ENCODE peak calls at places on chromosome 3, in eight cellular contexts. L is PC-9; S is fibroblast of lung; E is Caco-2; G is SJCRH30; R is effector memory CD4-positive, alpha-beta T cell; U is psoas muscle; I is prostate gland. O is an unnamed sample. For H3K27me3, the result is how much of the 10 kb centered on the place peaks cover.

GRCh38 chr3:168995129-168995528 is 668.4 kb downstream of the MECOM start:
- DNase-seq in L (no peak), S (no peak), E (no peak), G (no peak), R (no peak), U (no peak), I (no peak), O (no peak)

GRCh38 chr3:187066228-187066995 is 72.9 kb downstream of the RPL39L start:
- DNase-seq in L (peak), S (peak), E (peak), G (no peak), R (peak), U (no peak), I (no peak), O (peak)

GRCh38 chr3:195900426-195901355 is 7.7 kb downstream of the TNK2 start:
- DNase-seq in L (no peak), S (peak), E (no peak), G (no peak), R (no peak), U (peak), I (no peak), O (no peak)

GRCh38 chr3:24287728-24288450 is 206.8 kb downstream of the THRB start:
- DNase-seq in L (no peak), S (no peak), E (no peak), G (no peak), R (no peak), U (peak), I (peak), O (no peak)

GRCh38 chr3:49329201-49329600 is 10.7 kb downstream of the USP4 start:
- DNase-seq in L (no peak), S (peak), E (no peak), G (no peak), R (no peak), U (no peak), I (no peak), O (no peak)

GRCh38 chr3:29164825-29165224 is 116.0 kb upstream of the RBMS3 start:
- DNase-seq in L (no peak), S (no peak), E (no peak), G (no peak), R (no peak), U (no peak), I (no peak), O (no peak)

GRCh38 chr3:48426401-48426909 is 3.4 kb downstream of the PLXNB1 start:
- DNase-seq in L (no peak), S (no peak), E (no peak), G (no peak), R (no peak), U (no peak), I (no peak), O (no peak)

GRCh38 chr3:29609007-29609805 is 328.3 kb downstream of the RBMS3 start:
- DNase-seq in L (no peak), S (no peak), E (no peak), G (no peak), R (no peak), U (no peak), I (peak), O (no peak)

GRCh38 chr3:102016417-102016816 is 167.1 kb downstream of the NFKBIZ start:
- DNase-seq in L (no peak), S (no peak), E (no peak), G (no peak), R (no peak), U (no peak), I (no peak), O (no peak)

GRCh38 chr3:21705769-21706168 is 45.2 kb downstream of the ZNF385D start:
- DNase-seq in L (peak), S (peak), E (no peak), G (no peak), R (no peak), U (peak), I (peak), O (no peak)

GRCh38 chr3:12709334-12709733 is 45.4 kb upstream of the RAF1 start:
- DNase-seq in L (no peak), S (no peak), E (no peak), G (no peak), R (no peak), U (no peak), I (no peak), O (no peak)
- H3K27me3 ChIP-seq in L (under half), S (under half), E (under half), G (under half), R (under half), U (under half), I (under half), O (under half)

DNA sequence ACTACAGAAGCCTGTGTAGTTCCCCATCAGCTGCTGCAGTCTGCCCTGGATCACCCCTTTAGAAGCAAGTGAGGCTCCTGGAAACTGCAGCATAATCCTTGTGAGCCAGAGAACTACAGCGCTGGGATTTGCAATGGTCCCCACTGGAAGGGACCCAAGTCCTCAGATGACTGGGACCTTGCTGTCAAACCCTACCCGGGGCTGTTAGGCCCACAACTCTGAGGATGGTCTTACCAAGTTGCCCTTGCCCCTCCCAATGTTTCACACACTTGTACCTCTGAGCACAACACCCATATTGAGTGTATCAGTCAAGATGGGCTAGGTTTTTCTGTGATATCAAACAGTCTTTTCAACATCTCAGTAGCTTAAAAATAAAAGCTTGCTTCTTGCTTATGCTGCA is 81.8 kb upstream of the TOPAZ1 start:
- DNase-seq in L (no peak), S (no peak), E (no peak), G (no peak), R (no peak), U (no peak), I (no peak), O (no peak)
- H3K27me3 ChIP-seq in L (half or more), S (under half), E (under half), G (under half), R (under half), U (under half), I (under half), O (under half)

GRCh38 chr3:55487376-55488241 is 503 bp upstream of the WNT5A start:
- DNase-seq in L (peak), S (peak), E (no peak), G (peak), R (no peak), U (peak), I (no peak), O (no peak)

GRCh38 chr3:55485208-55485791 is 1.8 kb downstream of the WNT5A start:
- DNase-seq in L (no peak), S (peak), E (peak), G (peak), R (no peak), U (peak), I (peak), O (peak)

GRCh38 chr3:55484741-55485207 is 2.3 kb downstream of the WNT5A start:
- DNase-seq in L (no peak), S (no peak), E (no peak), G (no peak), R (no peak), U (no peak), I (no peak), O (no peak)

GRCh38 chr3:55486857-55487375 is at the start of gene WNT5A:
- DNase-seq in L (no peak), S (peak), E (no peak), G (peak), R (no peak), U (peak), I (no peak), O (no peak)

GRCh38 chr3:55486101-55486856 is 827 bp downstream of the WNT5A start:
- DNase-seq in L (no peak), S (peak), E (no peak), G (peak), R (no peak), U (peak), I (no peak), O (no peak)
- H3K27me3 ChIP-seq in L (under half), S (under half), E (under half), G (under half), R (under half), U (under half), I (under half), O (half or more)

GRCh38 chr3:123534264-123534663 is 50.6 kb downstream of the HACD2 start:
- DNase-seq in L (no peak), S (no peak), E (no peak), G (no peak), R (no peak), U (no peak), I (no peak), O (no peak)
- H3K27me3 ChIP-seq in L (under half), S (under half), E (under half), G (under half), R (under half), U (under half), I (under half), O (under half)

GRCh38 chr3:122215592-122216298 is 32.3 kb downstream of the CASR start:
- DNase-seq in L (no peak), S (no peak), E (no peak), G (no peak), R (no peak), U (no peak), I (no peak), O (no peak)
- H3K27me3 ChIP-seq in L (under half), S (under half), E (under half), G (under half), R (under half), U (under half), I (under half), O (under half)

GRCh38 chr3:12289562-12289961 is 692 bp downstream of the PPARG start:
- DNase-seq in L (no peak), S (no peak), E (no peak), G (no peak), R (no peak), U (no peak), I (no peak), O (no peak)
- H3K27me3 ChIP-seq in L (under half), S (under half), E (under half), G (under half), R (under half), U (under half), I (under half), O (under half)

GRCh38 chr3:128469584-128469983 is 2.9 kb upstream of the DNAJB8 start:
- DNase-seq in L (no peak), S (no peak), E (no peak), G (no peak), R (no peak), U (no peak), I (no peak), O (no peak)
- H3K27me3 ChIP-seq in L (under half), S (under half), E (under half), G (under half), R (under half), U (under half), I (under half), O (under half)

GRCh38 chr3:52781741-52782140 is 4.3 kb downstream of the ITIH1 start:
- DNase-seq in L (no peak), S (no peak), E (no peak), G (no peak), R (no peak), U (no peak), I (no peak), O (no peak)
- H3K27me3 ChIP-seq in L (under half), S (under half), E (under half), G (under half), R (under half), U (under half), I (under half), O (under half)

O was measured in BE2C.